ENCODE peak calls at places on chromosome 21, in seven cellular contexts. G is CMK; V is Calu3; U is AG10803; R is hippocampal formation; I is GM12892; H is stimulated activated CD8-positive, alpha-beta memory T cell treated with anti-CD3 and anti-CD28 coated beads, Interleukin-2, amount 100 ng/mL, for 1 hour. K is an unnamed sample.

GRCh38 chr21:16775056-16775455 is 737.8 kb upstream of the CXADR start:
- DNase-seq in H (no peak), R (peak; percentile 18), I (no peak), G (no peak), V (no peak), U (no peak), K (no peak)

GRCh38 chr21:42566524-42567180 is 53.0 kb downstream of the SLC37A1 start:
- DNase-seq in I (no peak), U (no peak), V (no peak), H (no peak), R (no peak), G (no peak), K (no peak)

GRCh38 chr21:30249936-30250335 is 32.8 kb downstream of the KRTAP24-1 start:
- DNase-seq in R (no peak), U (no peak), V (no peak), I (no peak), G (no peak), H (no peak), K (no peak)

GRCh38 chr21:44415073-44416025 is 40.0 kb upstream of the LRRC3 start:
- DNase-seq in V (no peak), R (no peak), H (no peak), G (no peak), I (no peak), U (no peak), K (no peak)

GRCh38 chr21:36839123-36839522 is 127.3 kb downstream of the HLCS start:
- DNase-seq in U (peak; percentile 36), I (no peak), R (no peak), H (no peak), V (no peak), G (no peak), K (peak; percentile 61)

GRCh38 chr21:42513151-42513984 is at the start of gene SLC37A1:
- DNase-seq in I (peak; percentile 62), V (peak; percentile 35), H (no peak), U (no peak), G (no peak), R (no peak), K (no peak)

GRCh38 chr21:45519182-45519581 is 23.1 kb downstream of the SLC19A1 start:
- DNase-seq in H (no peak), G (no peak), U (no peak), V (no peak), R (no peak), I (no peak), K (no peak)

GRCh38 chr21:43667191-43667904 is 8.0 kb downstream of the RRP1B start:
- DNase-seq in I (no peak), U (peak; percentile 43), R (no peak), G (no peak), V (no peak), H (no peak), K (no peak)

GRCh38 chr21:44875341-44875740 is 1.9 kb upstream of the PTTG1IP start:
- DNase-seq in G (no peak), R (no peak), U (peak; percentile 69), H (no peak), V (no peak), I (no peak), K (no peak)

GRCh38 chr21:41765393-41765950 is 1.4 kb downstream of the RIPK4 start:
- DNase-seq in V (no peak), I (no peak), G (no peak), H (no peak), R (no peak), U (no peak), K (no peak)

GRCh38 chr21:38244885-38245869 is 11.6 kb upstream of the KCNJ15 start:
- DNase-seq in I (no peak), R (no peak), H (peak; percentile 22), U (peak; percentile 99), V (peak; percentile 37), G (no peak), K (peak; percentile 74)

GRCh38 chr21:27425172-27425571 is 458.3 kb upstream of the ADAMTS5 start:
- DNase-seq in U (no peak), R (no peak), G (no peak), V (no peak), I (no peak), H (no peak), K (no peak)

GRCh38 chr21:39108291-39109162 is 74.7 kb downstream of the PSMG1 start:
- DNase-seq in V (no peak), U (no peak), R (no peak), H (no peak), I (no peak), G (no peak), K (no peak)

GRCh38 chr21:14879458-14879857 is 185.3 kb downstream of the NRIP1 start:
- DNase-seq in V (no peak), H (no peak), I (no peak), G (no peak), U (no peak), R (no peak), K (no peak)

GRCh38 chr21:32705139-32705538 is 22.7 kb downstream of the SYNJ1 start:
- DNase-seq in U (peak; percentile 61), H (no peak), R (no peak), G (no peak), V (no peak), I (no peak), K (no peak)

GRCh38 chr21:36478941-36479340 is 981 bp downstream of the CLDN14 start:
- DNase-seq in U (peak; percentile 31), G (no peak), H (no peak), R (peak; percentile 1), V (no peak), I (no peak), K (no peak)

GRCh38 chr21:45859041-45859761 is 122.4 kb upstream of the COL6A1 start:
- DNase-seq in U (no peak), G (no peak), H (no peak), V (no peak), I (no peak), R (no peak), K (no peak)

GRCh38 chr21:15122241-15122640 is 57.4 kb upstream of the NRIP1 start:
- DNase-seq in G (no peak), I (no peak), H (no peak), R (no peak), V (no peak), U (no peak), K (no peak)

GRCh38 chr21:35207322-35207721 is 158.2 kb upstream of the RUNX1 start:
- DNase-seq in U (no peak), G (no peak), R (no peak), H (no peak), I (no peak), V (no peak), K (no peak)

GRCh38 chr21:40454057-40454456 is 392.9 kb downstream of the DSCAM start:
- DNase-seq in V (no peak), I (no peak), U (no peak), H (no peak), G (no peak), R (no peak), K (no peak)

GRCh38 chr21:42733874-42734273 is 80.5 kb downstream of the PDE9A start:
- DNase-seq in G (no peak), U (no peak), H (no peak), I (no peak), V (no peak), R (no peak), K (no peak)

K was measured in AG04450.